ENCODE peak calls at places on chromosomes 12 and 14, in seven cellular contexts. O is NCI-H2081, L is sigmoid colon, P is NCI-H1417, A is fibroblast of villous mesenchyme, Z is H4, U is breast epithelium. F is an unnamed sample.

GRCh38 chr14:77482422-77482821 is 16.2 kb downstream of the ISM2 start:
- DNase-seq in O (no peak), L (no peak), P (no peak), A (no peak), Z (no peak), U (no peak), F (no peak)

GRCh38 chr12:111437816-111438454 is 32.2 kb downstream of the SH2B3 start:
- DNase-seq in O (no peak), L (no peak), P (no peak), A (peak; percentile 87), Z (no peak), U (no peak), F (no peak)

GRCh38 chr14:54133896-54134295 is 177.3 kb upstream of the BMP4 start:
- DNase-seq in O (no peak), L (no peak), P (no peak), A (peak; percentile 54), Z (no peak), U (no peak), F (no peak)

GRCh38 chr12:132367401-132367851 is 38.0 kb upstream of the GALNT9 start:
- DNase-seq in O (no peak), L (peak; percentile 66), P (no peak), A (peak; percentile 45), Z (no peak), U (no peak), F (peak; percentile 73)

GRCh38 chr12:42482820-42483533 is 106.6 kb downstream of the PRICKLE1 start:
- DNase-seq in O (peak; percentile 65), L (peak; percentile 84), P (peak; percentile 85), A (peak; percentile 58), Z (peak; percentile 44), U (peak; percentile 29), F (peak; percentile 86)

GRCh38 chr12:788288-788687 is 35.9 kb downstream of the WNK1 start:
- DNase-seq in O (no peak), L (no peak), P (no peak), A (no peak), Z (no peak), U (no peak), F (no peak)

GRCh38 chr12:122079038-122079531 is 529 bp downstream of the MLXIP start:
- DNase-seq in O (no peak), L (peak; percentile 79), P (peak; percentile 72), A (peak; percentile 37), Z (no peak), U (no peak), F (no peak)

GRCh38 chr12:96902076-96902475 is 5.0 kb upstream of the NEDD1 start:
- DNase-seq in O (no peak), L (no peak), P (no peak), A (peak; percentile 17), Z (peak; percentile 22), U (no peak), F (no peak)

GRCh38 chr14:55610717-55611370 is 30.8 kb downstream of the KTN1 start:
- DNase-seq in O (no peak), L (no peak), P (no peak), A (no peak), Z (no peak), U (no peak), F (no peak)

GRCh38 chr12:63849641-63850040 is 5.1 kb downstream of the SRGAP1 start:
- DNase-seq in O (no peak), L (no peak), P (no peak), A (no peak), Z (no peak), U (no peak), F (no peak)

GRCh38 chr12:59372971-59373370 is 222.9 kb upstream of the SLC16A7 start:
- DNase-seq in O (no peak), L (no peak), P (no peak), A (peak; percentile 5), Z (peak; percentile 13), U (no peak), F (no peak)